ENCODE peak calls at places on chromosomes 6 and 20, in nine cellular contexts. Q is T1000, F is HEK293T, T is HCT116, N is NCI-H1436, S is ELF-1, L is NCI-H460, W is suprapubic skin, O is cardiac fibroblast. A is an unnamed sample.

GRCh38 chr6:169385237-169385880 is 131.7 kb upstream of the THBS2 start:
- DNase-seq in F (no peak), L (no peak), S (no peak), O (no peak), W (no peak), T (no peak), N (no peak), Q (no peak), A (no peak)

GRCh38 chr20:12241065-12241464 is 323.4 kb downstream of the BTBD3 start:
- DNase-seq in T (no peak), Q (no peak), W (no peak), S (no peak), L (no peak), F (no peak), O (no peak), N (peak; percentile 5), A (no peak)

GRCh38 chr6:40755046-40755681 is 168.0 kb upstream of the LRFN2 start:
- DNase-seq in T (no peak), O (peak; percentile 6), W (no peak), F (no peak), L (no peak), Q (no peak), S (peak; percentile 37), N (no peak), A (no peak)

GRCh38 chr20:61683721-61684120 is 382.0 kb downstream of the TAF4 start:
- DNase-seq in Q (no peak), L (no peak), S (no peak), W (no peak), O (no peak), T (no peak), F (no peak), N (no peak), A (no peak)

GRCh38 chr6:139029470-139030210 is 1.1 kb downstream of the ABRACL start:
- DNase-seq in N (no peak), Q (no peak), T (no peak), O (peak; percentile 63), L (no peak), F (peak; percentile 48), W (peak; percentile 87), S (peak; percentile 62), A (peak; percentile 28)

GRCh38 chr6:134249759-134250602 is 67.9 kb downstream of the SGK1 start:
- DNase-seq in N (no peak), O (peak; percentile 59), T (no peak), W (no peak), S (no peak), Q (no peak), L (no peak), F (no peak), A (no peak)

GRCh38 chr20:51565298-51565697 is 22.8 kb upstream of the NFATC2 start:
- DNase-seq in L (no peak), N (no peak), F (no peak), W (no peak), Q (no peak), S (no peak), O (no peak), T (no peak), A (no peak)

GRCh38 chr6:124990988-124991387 is 28.8 kb downstream of the RNF217 start:
- DNase-seq in Q (no peak), W (no peak), S (no peak), L (no peak), F (no peak), T (no peak), N (no peak), O (no peak), A (no peak)

GRCh38 chr6:142485256-142485655 is 183.4 kb downstream of the ADGRG6 start:
- DNase-seq in N (no peak), Q (no peak), W (no peak), S (no peak), F (no peak), L (no peak), T (no peak), O (peak; percentile 36), A (no peak)

GRCh38 chr6:53672232-53672631 is 6.7 kb upstream of the KLHL31 start:
- DNase-seq in S (no peak), W (no peak), T (no peak), O (no peak), N (no peak), L (no peak), F (no peak), Q (no peak), A (no peak)

GRCh38 chr6:26555505-26556262 is 17.5 kb downstream of the HMGN4 start:
- DNase-seq in W (no peak), F (no peak), O (no peak), Q (no peak), T (no peak), L (no peak), S (no peak), N (no peak), A (peak; percentile 67)

GRCh38 chr6:110415297-110415916 is at the start of gene DDO:
- DNase-seq in O (peak; percentile 29), T (no peak), W (no peak), F (no peak), Q (no peak), L (peak; percentile 18), S (no peak), N (no peak), A (no peak)

GRCh38 chr6:110399219-110400071 is 15.9 kb downstream of the DDO start:
- DNase-seq in O (peak; percentile 18), L (no peak), W (no peak), S (peak; percentile 37), F (no peak), N (no peak), Q (no peak), T (no peak), A (no peak)

GRCh38 chr20:62318411-62319345 is 15.9 kb downstream of the ADRM1 start:
- DNase-seq in O (peak; percentile 23), T (no peak), N (no peak), F (no peak), Q (no peak), L (no peak), W (no peak), S (no peak), A (no peak)

GRCh38 chr6:53398541-53399344 is 50.0 kb upstream of the ELOVL5 start:
- DNase-seq in N (no peak), Q (no peak), L (no peak), T (no peak), F (no peak), W (no peak), O (peak; percentile 33), S (no peak), A (no peak)

GRCh38 chr6:128455959-128456358 is 64.4 kb downstream of the PTPRK start:
- DNase-seq in F (no peak), Q (no peak), S (no peak), W (no peak), O (no peak), L (no peak), N (no peak), T (no peak), A (no peak)

GRCh38 chr20:18767676-18768075 is 45.9 kb upstream of the SCP2D1 start:
- DNase-seq in N (no peak), S (no peak), O (no peak), F (no peak), W (no peak), L (no peak), Q (no peak), T (no peak), A (no peak)

GRCh38 chr20:23782366-23782983 is 31.7 kb upstream of the CST1 start:
- DNase-seq in T (no peak), W (no peak), N (no peak), L (peak; percentile 3), S (peak; percentile 74), O (peak; percentile 48), F (peak; percentile 32), Q (no peak), A (peak; percentile 7)

GRCh38 chr20:19692685-19693119 is 65.4 kb upstream of the RIN2 start:
- DNase-seq in F (peak; percentile 67), W (no peak), T (peak; percentile 37), L (peak; percentile 33), N (no peak), Q (peak; percentile 9), O (peak; percentile 59), S (peak; percentile 69), A (peak; percentile 69)

GRCh38 chr20:6882911-6883310 is 115.4 kb downstream of the BMP2 start:
- DNase-seq in F (no peak), Q (peak; percentile 22), O (no peak), S (no peak), L (no peak), T (no peak), W (no peak), N (no peak), A (no peak)

GRCh38 chr6:135880066-135880972 is 28.8 kb downstream of the PDE7B start:
- DNase-seq in N (no peak), F (no peak), L (no peak), S (no peak), O (peak; percentile 79), Q (peak; percentile 18), T (no peak), W (no peak), A (no peak)

GRCh38 chr6:111591370-111591900 is 14.2 kb downstream of the TRAF3IP2 start:
- DNase-seq in T (peak; percentile 92), L (peak; percentile 93), N (no peak), F (peak; percentile 57), W (peak; percentile 96), Q (peak; percentile 88), S (peak; percentile 20), O (peak; percentile 98), A (peak; percentile 76)

GRCh38 chr6:89597372-89597771 is 41.2 kb downstream of the LYRM2 start:
- DNase-seq in T (no peak), W (no peak), F (no peak), S (no peak), N (no peak), O (no peak), Q (no peak), L (no peak), A (no peak)

GRCh38 chr6:10582774-10583508 is 61.8 kb downstream of the GCNT2 start:
- DNase-seq in O (no peak), S (peak; percentile 74), W (no peak), Q (no peak), L (no peak), N (peak; percentile 52), F (no peak), T (no peak), A (no peak)

GRCh38 chr6:131978522-131978921 is 27.4 kb upstream of the CCN2 start:
- DNase-seq in S (no peak), Q (no peak), O (no peak), L (no peak), F (no peak), W (no peak), T (no peak), N (no peak), A (no peak)

GRCh38 chr6:13508711-13509705 is 21.6 kb upstream of the GFOD1 start:
- DNase-seq in N (no peak), Q (no peak), W (no peak), F (no peak), O (peak; percentile 49), L (no peak), T (no peak), S (no peak), A (peak; percentile 30)